ENCODE peak calls at places on chromosomes 1 and 21, in four cellular contexts. One of them, this sample, is unnamed.

GRCh38 chr1:94961582-94961981 is 34.7 kb upstream of the CNN3 start:
- DNase-seq in sigmoid colon: no peak
- DNase-seq in lower lobe of right lung: no peak
- DNase-seq in GM23338: no peak
- DNase-seq in this sample: no peak

GRCh38 chr1:31577515-31578191 is 1.3 kb downstream of the TINAGL1 start:
- DNase-seq in sigmoid colon: peak; percentile 78
- DNase-seq in GM23338: peak; percentile 65
- DNase-seq in lower lobe of right lung: no peak
- DNase-seq in this sample: no peak

GRCh38 chr1:62038594-62039284 is 155.9 kb upstream of the L1TD1 start:
- DNase-seq in sigmoid colon: no peak
- DNase-seq in GM23338: no peak
- DNase-seq in lower lobe of right lung: no peak
- DNase-seq in this sample: no peak

GRCh38 chr21:31222142-31222541 is 121.9 kb downstream of the TIAM1 start:
- DNase-seq in sigmoid colon: no peak
- DNase-seq in GM23338: no peak
- DNase-seq in lower lobe of right lung: no peak
- DNase-seq in this sample: no peak

GRCh38 chr1:53324728-53325297 is 3.1 kb downstream of the LRP8 start:
- DNase-seq in lower lobe of right lung: no peak
- DNase-seq in GM23338: no peak
- DNase-seq in sigmoid colon: no peak
- DNase-seq in this sample: peak; percentile 51

GRCh38 chr1:60924964-60925798 is 157.2 kb upstream of the NFIA start:
- DNase-seq in lower lobe of right lung: no peak
- DNase-seq in GM23338: no peak
- DNase-seq in sigmoid colon: no peak
- DNase-seq in this sample: no peak

GRCh38 chr1:109649380-109649987 is 6.4 kb upstream of the GSTM4 start:
- DNase-seq in lower lobe of right lung: no peak
- DNase-seq in sigmoid colon: no peak
- DNase-seq in GM23338: no peak
- DNase-seq in this sample: no peak

GRCh38 chr1:107807405-107807804 is 157.6 kb downstream of the VAV3 start:
- DNase-seq in lower lobe of right lung: no peak
- DNase-seq in sigmoid colon: no peak
- DNase-seq in GM23338: no peak
- DNase-seq in this sample: no peak

GRCh38 chr1:162444903-162445302 is 33.0 kb upstream of the SH2D1B start:
- DNase-seq in lower lobe of right lung: no peak
- DNase-seq in GM23338: no peak
- DNase-seq in sigmoid colon: no peak
- DNase-seq in this sample: no peak

GRCh38 chr21:25640671-25641292 is 1.7 kb downstream of the JAM2 start:
- DNase-seq in sigmoid colon: no peak
- DNase-seq in lower lobe of right lung: no peak
- DNase-seq in GM23338: no peak
- DNase-seq in this sample: no peak

GRCh38 chr1:34901919-34902318 is 27.5 kb downstream of the DLGAP3 start:
- DNase-seq in GM23338: no peak
- DNase-seq in lower lobe of right lung: no peak
- DNase-seq in sigmoid colon: no peak
- DNase-seq in this sample: no peak

GRCh38 chr1:104636581-104636980 is 886.9 kb downstream of the AMY1C start:
- DNase-seq in GM23338: no peak
- DNase-seq in lower lobe of right lung: no peak
- DNase-seq in sigmoid colon: no peak
- DNase-seq in this sample: no peak

GRCh38 chr1:89917353-89917752 is 77.6 kb upstream of the ZNF326 start:
- DNase-seq in sigmoid colon: no peak
- DNase-seq in lower lobe of right lung: no peak
- DNase-seq in GM23338: no peak
- DNase-seq in this sample: no peak

GRCh38 chr1:64474639-64475038 is 4.7 kb downstream of the CACHD1 start:
- DNase-seq in sigmoid colon: peak; percentile 90
- DNase-seq in lower lobe of right lung: peak; percentile 74
- DNase-seq in GM23338: no peak
- DNase-seq in this sample: no peak

GRCh38 chr21:45330075-45330781 is 42.5 kb upstream of the POFUT2 start:
- DNase-seq in GM23338: no peak
- DNase-seq in sigmoid colon: peak; percentile 81
- DNase-seq in lower lobe of right lung: peak; percentile 89
- DNase-seq in this sample: peak; percentile 58

GRCh38 chr21:46639489-46640386 is 4.3 kb downstream of the PRMT2 start:
- DNase-seq in lower lobe of right lung: no peak
- DNase-seq in GM23338: peak; percentile 33
- DNase-seq in sigmoid colon: no peak
- DNase-seq in this sample: no peak

GRCh38 chr1:196148367-196148970 is 459.8 kb downstream of the KCNT2 start:
- DNase-seq in GM23338: peak; percentile 56
- DNase-seq in lower lobe of right lung: no peak
- DNase-seq in sigmoid colon: no peak
- DNase-seq in this sample: no peak

GRCh38 chr1:64536217-64536835 is 66.4 kb downstream of the CACHD1 start:
- DNase-seq in lower lobe of right lung: no peak
- DNase-seq in sigmoid colon: no peak
- DNase-seq in GM23338: no peak
- DNase-seq in this sample: no peak

GRCh38 chr1:75727571-75727970 is 3.1 kb downstream of the ACADM start:
- DNase-seq in GM23338: no peak
- DNase-seq in lower lobe of right lung: no peak
- DNase-seq in sigmoid colon: no peak
- DNase-seq in this sample: no peak

GRCh38 chr1:7224644-7225043 is 439.4 kb downstream of the CAMTA1 start:
- DNase-seq in lower lobe of right lung: no peak
- DNase-seq in GM23338: peak; percentile 49
- DNase-seq in sigmoid colon: no peak
- DNase-seq in this sample: peak; percentile 50

GRCh38 chr1:56033321-56034037 is 545.9 kb downstream of the PLPP3 start:
- DNase-seq in GM23338: no peak
- DNase-seq in sigmoid colon: no peak
- DNase-seq in lower lobe of right lung: no peak
- DNase-seq in this sample: no peak

GRCh38 chr1:14598007-14598497 is 433 bp upstream of the KAZN start:
- DNase-seq in sigmoid colon: no peak
- DNase-seq in lower lobe of right lung: no peak
- DNase-seq in GM23338: peak; percentile 58
- DNase-seq in this sample: no peak

GRCh38 chr1:16230744-16231143 is 6.2 kb downstream of the CPLANE2 start:
- DNase-seq in lower lobe of right lung: peak; percentile 39
- DNase-seq in GM23338: no peak
- DNase-seq in sigmoid colon: no peak
- DNase-seq in this sample: peak; percentile 61

GRCh38 chr1:179021873-179022272 is 3.8 kb upstream of the FAM20B start:
- DNase-seq in sigmoid colon: no peak
- DNase-seq in lower lobe of right lung: peak; percentile 54
- DNase-seq in GM23338: no peak
- DNase-seq in this sample: no peak

GRCh38 chr1:164838786-164839185 is 279.8 kb downstream of the PBX1 start:
- DNase-seq in sigmoid colon: no peak
- DNase-seq in GM23338: no peak
- DNase-seq in lower lobe of right lung: no peak
- DNase-seq in this sample: no peak

GRCh38 chr1:24360681-24361080 is 41.5 kb downstream of the GRHL3 start:
- DNase-seq in GM23338: no peak
- DNase-seq in sigmoid colon: no peak
- DNase-seq in lower lobe of right lung: no peak
- DNase-seq in this sample: no peak

GRCh38 chr1:60068393-60069045 is 5.1 kb downstream of the C1orf87 start:
- DNase-seq in sigmoid colon: no peak
- DNase-seq in lower lobe of right lung: no peak
- DNase-seq in GM23338: no peak
- DNase-seq in this sample: no peak

GRCh38 chr1:14567056-14567455 is 31.4 kb upstream of the KAZN start:
- DNase-seq in sigmoid colon: no peak
- DNase-seq in lower lobe of right lung: no peak
- DNase-seq in GM23338: peak; percentile 69
- DNase-seq in this sample: no peak

GRCh38 chr1:1954831-1955441 is 35.9 kb upstream of the TMEM52 start:
- DNase-seq in lower lobe of right lung: no peak
- DNase-seq in sigmoid colon: no peak
- DNase-seq in GM23338: peak; percentile 53
- DNase-seq in this sample: peak; percentile 63

GRCh38 chr1:54989968-54990810 is 8.5 kb upstream of the BSND start:
- DNase-seq in lower lobe of right lung: no peak
- DNase-seq in GM23338: no peak
- DNase-seq in sigmoid colon: no peak
- DNase-seq in this sample: no peak

GRCh38 chr1:88204111-88204510 is 480.0 kb upstream of the PKN2 start:
- DNase-seq in lower lobe of right lung: no peak
- DNase-seq in GM23338: no peak
- DNase-seq in sigmoid colon: no peak
- DNase-seq in this sample: no peak

GRCh38 chr1:153615406-153615805 is 719 bp downstream of the S100A14 start:
- DNase-seq in sigmoid colon: no peak
- DNase-seq in lower lobe of right lung: no peak
- DNase-seq in GM23338: no peak
- DNase-seq in this sample: no peak

GRCh38 chr1:153614189-153614900 is 1.4 kb upstream of the S100A16 start:
- DNase-seq in GM23338: no peak
- DNase-seq in sigmoid colon: no peak
- DNase-seq in lower lobe of right lung: no peak
- DNase-seq in this sample: no peak

GRCh38 chr1:153616144-153616884 is at the start of gene S100A14:
- DNase-seq in lower lobe of right lung: peak; percentile 87
- DNase-seq in sigmoid colon: no peak
- DNase-seq in GM23338: no peak
- DNase-seq in this sample: peak; percentile 70

GRCh38 chr1:153613406-153613805 is 469 bp upstream of the S100A16 start:
- DNase-seq in sigmoid colon: no peak
- DNase-seq in lower lobe of right lung: no peak
- DNase-seq in GM23338: no peak
- DNase-seq in this sample: no peak

GRCh38 chr1:153614906-153615305 is 1.2 kb downstream of the S100A14 start:
- DNase-seq in GM23338: no peak
- DNase-seq in sigmoid colon: no peak
- DNase-seq in lower lobe of right lung: no peak
- DNase-seq in this sample: no peak
- H3K4me1 ChIP-seq in GM23338: peaks cover 11% of the 10 kb centered on the region
- H3K4me1 ChIP-seq in sigmoid colon: peaks cover 44% of the 10 kb centered on the region
- H3K4me1 ChIP-seq in lower lobe of right lung: peaks cover 37% of the 10 kb centered on the region
- H3K4me1 ChIP-seq in this sample: peaks cover 46% of the 10 kb centered on the region

GRCh38 chr1:203300441-203301330 is 4.6 kb upstream of the BTG2 start:
- DNase-seq in lower lobe of right lung: no peak
- DNase-seq in sigmoid colon: no peak
- DNase-seq in GM23338: no peak
- DNase-seq in this sample: no peak

GRCh38 chr1:203299180-203299579 is 6.1 kb upstream of the BTG2 start:
- DNase-seq in lower lobe of right lung: no peak
- DNase-seq in GM23338: no peak
- DNase-seq in sigmoid colon: no peak
- DNase-seq in this sample: peak; percentile 79

GRCh38 chr1:203302461-203302860 is 2.9 kb upstream of the BTG2 start:
- DNase-seq in lower lobe of right lung: no peak
- DNase-seq in GM23338: no peak
- DNase-seq in sigmoid colon: no peak
- DNase-seq in this sample: no peak

GRCh38 chr1:203302894-203303293 is 2.4 kb upstream of the BTG2 start:
- DNase-seq in sigmoid colon: no peak
- DNase-seq in GM23338: no peak
- DNase-seq in lower lobe of right lung: no peak
- DNase-seq in this sample: no peak

DNA sequence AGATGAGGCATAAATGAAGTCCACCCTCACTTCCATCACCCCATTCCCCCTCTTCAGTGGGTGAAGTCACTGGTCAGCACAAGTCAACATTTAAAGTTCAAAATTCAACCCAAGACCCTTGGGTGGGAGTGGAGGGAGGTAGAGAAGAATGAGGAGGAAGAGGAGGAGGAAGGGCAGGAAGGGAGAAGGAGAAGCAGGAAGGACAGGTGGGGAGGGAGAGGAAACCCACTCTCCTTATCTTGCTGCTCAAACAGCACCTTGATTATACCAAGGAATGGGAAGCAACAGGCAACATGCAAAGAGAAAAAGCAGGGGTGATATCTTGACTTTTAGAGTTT is 4.0 kb upstream of the BTG2 start:
- DNase-seq in sigmoid colon: no peak
- DNase-seq in GM23338: no peak
- DNase-seq in lower lobe of right lung: no peak
- DNase-seq in this sample: no peak
- H3K4me1 ChIP-seq in sigmoid colon: peaks cover 10% of the 10 kb centered on the region
- H3K4me1 ChIP-seq in GM23338: peaks cover 5% of the 10 kb centered on the region
- H3K4me1 ChIP-seq in lower lobe of right lung: peaks cover 13% of the 10 kb centered on the region
- H3K4me1 ChIP-seq in this sample: peaks cover 64% of the 10 kb centered on the region

GRCh38 chr1:29181413-29182225 is at the start of gene SRSF4:
- DNase-seq in GM23338: peak; percentile 99
- DNase-seq in sigmoid colon: peak; percentile 100
- DNase-seq in lower lobe of right lung: peak; percentile 100
- DNase-seq in this sample: peak; percentile 100
- H3K4me1 ChIP-seq in GM23338: peaks cover 36% of the 10 kb centered on the region
- H3K4me1 ChIP-seq in sigmoid colon: peaks cover 46% of the 10 kb centered on the region
- H3K4me1 ChIP-seq in lower lobe of right lung: peaks cover 43% of the 10 kb centered on the region
- H3K4me1 ChIP-seq in this sample: peaks cover 40% of the 10 kb centered on the region

GRCh38 chr1:33336580-33336979 is 15.7 kb upstream of the A3GALT2 start:
- DNase-seq in sigmoid colon: no peak
- DNase-seq in GM23338: no peak
- DNase-seq in lower lobe of right lung: no peak
- DNase-seq in this sample: peak; percentile 9
- H3K4me1 ChIP-seq in sigmoid colon: peaks cover 100% of the 10 kb centered on the region
- H3K4me1 ChIP-seq in GM23338: peaks cover 47% of the 10 kb centered on the region
- H3K4me1 ChIP-seq in lower lobe of right lung: peaks cover 97% of the 10 kb centered on the region
- H3K4me1 ChIP-seq in this sample: peaks cover 100% of the 10 kb centered on the region